ENCODE peak calls at places on chromosomes 6 and 20, in seven cellular contexts. One of them, this sample, is unnamed.

GRCh38 chr6:34516391-34517324 is 39.5 kb downstream of the SPDEF start:
- DNase-seq in pancreas: no peak
- DNase-seq in tibial artery: no peak
- DNase-seq in A549: no peak
- DNase-seq in body of pancreas: no peak
- DNase-seq in CD8-positive, alpha-beta memory T cell: no peak
- DNase-seq in hepatocyte: no peak
- DNase-seq in this sample: no peak

GRCh38 chr6:919499-919898 is 226.6 kb upstream of the EXOC2 start:
- DNase-seq in pancreas: no peak
- DNase-seq in tibial artery: no peak
- DNase-seq in A549: no peak
- DNase-seq in body of pancreas: no peak
- DNase-seq in CD8-positive, alpha-beta memory T cell: no peak
- DNase-seq in hepatocyte: no peak
- DNase-seq in this sample: no peak

GRCh38 chr6:163814494-163815364 is 400.2 kb downstream of the QKI start:
- DNase-seq in pancreas: no peak
- DNase-seq in tibial artery: peak
- DNase-seq in A549: peak
- DNase-seq in body of pancreas: no peak
- DNase-seq in CD8-positive, alpha-beta memory T cell: no peak
- DNase-seq in hepatocyte: peak
- DNase-seq in this sample: no peak

GRCh38 chr20:991850-992249 is 10.3 kb downstream of the RSPO4 start:
- DNase-seq in pancreas: no peak
- DNase-seq in tibial artery: no peak
- DNase-seq in A549: peak
- DNase-seq in body of pancreas: no peak
- DNase-seq in CD8-positive, alpha-beta memory T cell: no peak
- DNase-seq in hepatocyte: no peak
- DNase-seq in this sample: no peak

GRCh38 chr20:38453941-38454340 is 18.7 kb upstream of the RALGAPB start:
- DNase-seq in pancreas: no peak
- DNase-seq in tibial artery: no peak
- DNase-seq in A549: no peak
- DNase-seq in body of pancreas: no peak
- DNase-seq in CD8-positive, alpha-beta memory T cell: no peak
- DNase-seq in hepatocyte: no peak
- DNase-seq in this sample: no peak

GRCh38 chr6:159608961-159609673 is 83.9 kb downstream of the SOD2 start:
- DNase-seq in pancreas: no peak
- DNase-seq in tibial artery: no peak
- DNase-seq in A549: peak
- DNase-seq in body of pancreas: no peak
- DNase-seq in CD8-positive, alpha-beta memory T cell: no peak
- DNase-seq in hepatocyte: no peak
- DNase-seq in this sample: no peak

GRCh38 chr20:36279776-36280175 is 26.4 kb upstream of the DLGAP4 start:
- DNase-seq in pancreas: no peak
- DNase-seq in tibial artery: no peak
- DNase-seq in A549: no peak
- DNase-seq in body of pancreas: no peak
- DNase-seq in CD8-positive, alpha-beta memory T cell: no peak
- DNase-seq in hepatocyte: no peak
- DNase-seq in this sample: no peak

GRCh38 chr20:32004963-32005362 is 5.3 kb upstream of the CCM2L start:
- DNase-seq in pancreas: no peak
- DNase-seq in tibial artery: no peak
- DNase-seq in A549: peak
- DNase-seq in body of pancreas: no peak
- DNase-seq in CD8-positive, alpha-beta memory T cell: no peak
- DNase-seq in hepatocyte: no peak
- DNase-seq in this sample: no peak

GRCh38 chr20:54692168-54692887 is 216.9 kb downstream of the DOK5 start:
- DNase-seq in pancreas: no peak
- DNase-seq in tibial artery: no peak
- DNase-seq in A549: no peak
- DNase-seq in body of pancreas: no peak
- DNase-seq in CD8-positive, alpha-beta memory T cell: no peak
- DNase-seq in hepatocyte: no peak
- DNase-seq in this sample: no peak

GRCh38 chr6:167993169-167993568 is 4.3 kb upstream of the KIF25 start:
- DNase-seq in pancreas: no peak
- DNase-seq in tibial artery: no peak
- DNase-seq in A549: no peak
- DNase-seq in body of pancreas: no peak
- DNase-seq in CD8-positive, alpha-beta memory T cell: no peak
- DNase-seq in hepatocyte: no peak
- DNase-seq in this sample: no peak

GRCh38 chr6:158757753-158758090 is 61.4 kb downstream of the EZR start:
- DNase-seq in pancreas: no peak
- DNase-seq in tibial artery: no peak
- DNase-seq in A549: no peak
- DNase-seq in body of pancreas: no peak
- DNase-seq in CD8-positive, alpha-beta memory T cell: no peak
- DNase-seq in hepatocyte: no peak
- DNase-seq in this sample: no peak

GRCh38 chr20:31593221-31594001 is 11.7 kb upstream of the ID1 start:
- DNase-seq in pancreas: no peak
- DNase-seq in tibial artery: no peak
- DNase-seq in A549: peak
- DNase-seq in body of pancreas: no peak
- DNase-seq in CD8-positive, alpha-beta memory T cell: no peak
- DNase-seq in hepatocyte: peak
- DNase-seq in this sample: no peak

GRCh38 chr20:17761612-17762011 is 61.8 kb downstream of the BANF2 start:
- DNase-seq in pancreas: no peak
- DNase-seq in tibial artery: no peak
- DNase-seq in A549: no peak
- DNase-seq in body of pancreas: no peak
- DNase-seq in CD8-positive, alpha-beta memory T cell: no peak
- DNase-seq in hepatocyte: no peak
- DNase-seq in this sample: no peak

GRCh38 chr6:16854986-16855385 is 93.7 kb upstream of the ATXN1 start:
- DNase-seq in pancreas: no peak
- DNase-seq in tibial artery: no peak
- DNase-seq in A549: no peak
- DNase-seq in body of pancreas: no peak
- DNase-seq in CD8-positive, alpha-beta memory T cell: no peak
- DNase-seq in hepatocyte: no peak
- DNase-seq in this sample: no peak

GRCh38 chr6:145789443-145789842 is 25.2 kb downstream of the FBXO30 start:
- DNase-seq in pancreas: no peak
- DNase-seq in tibial artery: no peak
- DNase-seq in A549: no peak
- DNase-seq in body of pancreas: no peak
- DNase-seq in CD8-positive, alpha-beta memory T cell: no peak
- DNase-seq in hepatocyte: no peak
- DNase-seq in this sample: no peak

GRCh38 chr6:77650098-77650663 is 2.7 kb upstream of the MEI4 start:
- DNase-seq in pancreas: peak
- DNase-seq in tibial artery: no peak
- DNase-seq in A549: no peak
- DNase-seq in body of pancreas: peak
- DNase-seq in CD8-positive, alpha-beta memory T cell: no peak
- DNase-seq in hepatocyte: peak
- DNase-seq in this sample: no peak

GRCh38 chr20:37349517-37350491 is 3.9 kb downstream of the SRC start:
- DNase-seq in pancreas: no peak
- DNase-seq in tibial artery: no peak
- DNase-seq in A549: peak
- DNase-seq in body of pancreas: peak
- DNase-seq in CD8-positive, alpha-beta memory T cell: no peak
- DNase-seq in hepatocyte: peak
- DNase-seq in this sample: no peak

GRCh38 chr20:49186535-49187329 is 1.4 kb downstream of the STAU1 start:
- DNase-seq in pancreas: peak
- DNase-seq in tibial artery: peak
- DNase-seq in A549: peak
- DNase-seq in body of pancreas: peak
- DNase-seq in CD8-positive, alpha-beta memory T cell: peak
- DNase-seq in hepatocyte: peak
- DNase-seq in this sample: peak

GRCh38 chr6:87908978-87909802 is 138.5 kb upstream of the SPACA1 start:
- DNase-seq in pancreas: no peak
- DNase-seq in tibial artery: no peak
- DNase-seq in A549: no peak
- DNase-seq in body of pancreas: no peak
- DNase-seq in CD8-positive, alpha-beta memory T cell: no peak
- DNase-seq in hepatocyte: no peak
- DNase-seq in this sample: no peak

GRCh38 chr6:89120371-89120770 is 2.5 kb upstream of the SRSF12 start:
- DNase-seq in pancreas: no peak
- DNase-seq in tibial artery: no peak
- DNase-seq in A549: peak
- DNase-seq in body of pancreas: no peak
- DNase-seq in CD8-positive, alpha-beta memory T cell: no peak
- DNase-seq in hepatocyte: peak
- DNase-seq in this sample: no peak

GRCh38 chr6:89118931-89119330 is 1.1 kb upstream of the SRSF12 start:
- DNase-seq in pancreas: no peak
- DNase-seq in tibial artery: no peak
- DNase-seq in A549: no peak
- DNase-seq in body of pancreas: peak
- DNase-seq in CD8-positive, alpha-beta memory T cell: no peak
- DNase-seq in hepatocyte: no peak
- DNase-seq in this sample: no peak

GRCh38 chr6:89117285-89118108 is at the start of gene SRSF12:
- DNase-seq in pancreas: peak
- DNase-seq in tibial artery: no peak
- DNase-seq in A549: peak
- DNase-seq in body of pancreas: peak
- DNase-seq in CD8-positive, alpha-beta memory T cell: peak
- DNase-seq in hepatocyte: peak
- DNase-seq in this sample: peak

GRCh38 chr6:89121934-89122333 is 4.1 kb upstream of the SRSF12 start:
- DNase-seq in pancreas: no peak
- DNase-seq in tibial artery: no peak
- DNase-seq in A549: no peak
- DNase-seq in body of pancreas: no peak
- DNase-seq in CD8-positive, alpha-beta memory T cell: no peak
- DNase-seq in hepatocyte: no peak
- DNase-seq in this sample: no peak

GRCh38 chr6:89122625-89123024 is 4.8 kb upstream of the SRSF12 start:
- DNase-seq in pancreas: no peak
- DNase-seq in tibial artery: no peak
- DNase-seq in A549: peak
- DNase-seq in body of pancreas: no peak
- DNase-seq in CD8-positive, alpha-beta memory T cell: peak
- DNase-seq in hepatocyte: peak
- DNase-seq in this sample: no peak
- H3K27ac ChIP-seq in pancreas: no peak
- H3K27ac ChIP-seq in tibial artery: no peak
- H3K27ac ChIP-seq in A549: no peak
- H3K27ac ChIP-seq in body of pancreas: no peak
- H3K27ac ChIP-seq in CD8-positive, alpha-beta memory T cell: no peak
- H3K27ac ChIP-seq in hepatocyte: no peak
- H3K27ac ChIP-seq in this sample: no peak

GRCh38 chr20:5884465-5885335 is 65.6 kb downstream of the TRMT6 start:
- DNase-seq in pancreas: no peak
- DNase-seq in tibial artery: no peak
- DNase-seq in A549: no peak
- DNase-seq in body of pancreas: no peak
- DNase-seq in CD8-positive, alpha-beta memory T cell: no peak
- DNase-seq in hepatocyte: no peak
- DNase-seq in this sample: no peak
- H3K27ac ChIP-seq in pancreas: no peak
- H3K27ac ChIP-seq in tibial artery: no peak
- H3K27ac ChIP-seq in A549: no peak
- H3K27ac ChIP-seq in body of pancreas: no peak
- H3K27ac ChIP-seq in CD8-positive, alpha-beta memory T cell: no peak
- H3K27ac ChIP-seq in hepatocyte: no peak
- H3K27ac ChIP-seq in this sample: no peak

GRCh38 chr6:25365159-25365558 is 86.0 kb downstream of the CARMIL1 start:
- DNase-seq in pancreas: no peak
- DNase-seq in tibial artery: no peak
- DNase-seq in A549: no peak
- DNase-seq in body of pancreas: no peak
- DNase-seq in CD8-positive, alpha-beta memory T cell: no peak
- DNase-seq in hepatocyte: no peak
- DNase-seq in this sample: no peak
- H3K27ac ChIP-seq in pancreas: no peak
- H3K27ac ChIP-seq in tibial artery: no peak
- H3K27ac ChIP-seq in A549: no peak
- H3K27ac ChIP-seq in body of pancreas: no peak
- H3K27ac ChIP-seq in CD8-positive, alpha-beta memory T cell: no peak
- H3K27ac ChIP-seq in hepatocyte: no peak
- H3K27ac ChIP-seq in this sample: no peak

DNA sequence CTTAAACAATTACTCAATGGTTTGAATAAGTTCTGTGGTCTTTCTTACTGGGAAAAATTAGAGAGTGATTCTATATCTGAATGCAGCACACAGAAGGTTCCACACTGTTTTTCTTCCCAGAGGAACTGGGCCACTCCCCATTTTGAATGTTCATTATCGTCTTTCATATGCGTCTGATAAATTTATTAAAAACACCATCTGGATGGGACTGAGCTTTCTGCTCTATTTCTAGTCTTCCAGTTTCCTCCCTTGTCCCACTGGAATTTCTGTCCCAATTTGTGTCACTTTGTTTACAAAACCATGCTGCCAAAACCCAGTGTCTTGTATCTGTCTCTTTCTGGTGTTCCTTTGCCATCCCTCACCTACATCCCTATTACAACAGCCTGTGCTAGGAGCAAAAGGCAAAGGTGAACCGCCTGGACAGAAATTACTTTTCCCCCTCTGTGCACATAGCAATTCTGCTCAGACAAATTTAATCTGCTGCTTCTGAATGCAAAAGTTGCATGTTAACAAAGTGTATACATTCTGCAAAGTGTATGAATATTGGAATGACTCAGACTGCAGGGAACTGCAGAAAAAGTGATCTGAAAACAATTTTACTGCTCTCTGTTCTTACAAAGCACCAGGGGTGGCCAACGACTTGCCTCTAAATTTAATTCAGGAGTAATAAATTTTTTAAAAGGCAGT is 333.6 kb downstream of the BTBD9 start:
- DNase-seq in pancreas: no peak
- DNase-seq in tibial artery: no peak
- DNase-seq in A549: no peak
- DNase-seq in body of pancreas: no peak
- DNase-seq in CD8-positive, alpha-beta memory T cell: no peak
- DNase-seq in hepatocyte: no peak
- DNase-seq in this sample: no peak
- H3K27ac ChIP-seq in pancreas: no peak
- H3K27ac ChIP-seq in tibial artery: no peak
- H3K27ac ChIP-seq in A549: no peak
- H3K27ac ChIP-seq in body of pancreas: no peak
- H3K27ac ChIP-seq in CD8-positive, alpha-beta memory T cell: no peak
- H3K27ac ChIP-seq in hepatocyte: no peak
- H3K27ac ChIP-seq in this sample: no peak

This sample was measured in CD4-positive, alpha-beta T cell.